ENCODE peak calls at places on chromosome 6, in five cellular contexts. J, Z, M, O and Y are unnamed samples.

GRCh38 chr6:133333852-133334251 is 92.7 kb downstream of the EYA4 start:
- DNase-seq in J (no peak), Z (no peak), O (no peak), M (no peak), Y (no peak)

GRCh38 chr6:40996591-40997247 is 42.3 kb downstream of the UNC5CL start:
- DNase-seq in M (no peak), Z (peak; percentile 69), J (no peak), O (no peak), Y (peak; percentile 11)

GRCh38 chr6:121896363-121896762 is 460.9 kb downstream of the GJA1 start:
- DNase-seq in J (no peak), O (no peak), Z (no peak), M (no peak), Y (no peak)

GRCh38 chr6:160750276-160750689 is 48.2 kb downstream of the PLG start:
- DNase-seq in M (peak; percentile 48), J (no peak), O (peak; percentile 39), Z (peak; percentile 18), Y (peak; percentile 62)

GRCh38 chr6:17624396-17624795 is 24.3 kb downstream of the FAM8A1 start:
- DNase-seq in M (no peak), O (no peak), J (no peak), Z (no peak), Y (no peak)

GRCh38 chr6:34331361-34332050 is 61.0 kb downstream of the NUDT3 start:
- DNase-seq in M (no peak), Z (no peak), O (no peak), J (no peak), Y (no peak)

GRCh38 chr6:160000280-160000704 is 31.4 kb downstream of the IGF2R start:
- DNase-seq in M (peak; percentile 62), O (no peak), J (no peak), Z (no peak), Y (no peak)

GRCh38 chr6:111804627-111805235 is 68.5 kb downstream of the FYN start:
- DNase-seq in J (no peak), O (peak; percentile 84), M (peak; percentile 80), Z (no peak), Y (no peak)

GRCh38 chr6:21958428-21958827 is 338.4 kb downstream of the PRL start:
- DNase-seq in Z (no peak), O (no peak), M (no peak), J (no peak), Y (no peak)

GRCh38 chr6:108847738-108848115 is 495 bp upstream of the ARMC2 start:
- DNase-seq in M (no peak), Z (no peak), O (no peak), J (no peak), Y (no peak)

GRCh38 chr6:114733596-114733995 is 390.8 kb upstream of the HS3ST5 start:
- DNase-seq in J (no peak), O (no peak), Z (no peak), M (no peak), Y (no peak)

GRCh38 chr6:133242761-133243590 is 1.8 kb downstream of the EYA4 start:
- DNase-seq in Z (no peak), O (no peak), M (no peak), J (peak; percentile 25), Y (peak; percentile 30)

GRCh38 chr6:120262354-120262753 is 912.8 kb upstream of the MAN1A1 start:
- DNase-seq in J (peak; percentile 45), M (no peak), Z (no peak), O (no peak), Y (no peak)

GRCh38 chr6:152821525-152821924 is 70.9 kb downstream of the VIP start:
- DNase-seq in J (no peak), O (no peak), M (no peak), Z (no peak), Y (peak; percentile 10)

GRCh38 chr6:9455794-9456193 is 959.1 kb downstream of the TFAP2A start:
- DNase-seq in Z (no peak), J (no peak), M (no peak), O (no peak), Y (no peak)

GRCh38 chr6:164097056-164097455 is 682.5 kb downstream of the QKI start:
- DNase-seq in M (no peak), J (no peak), O (no peak), Z (no peak), Y (no peak)

GRCh38 chr6:25601797-25602679 is 50.0 kb upstream of the SCGN start:
- DNase-seq in O (no peak), Z (peak; percentile 60), J (peak; percentile 49), M (peak; percentile 37), Y (peak; percentile 14)

GRCh38 chr6:151445482-151445881 is 6.4 kb downstream of the RMND1 start:
- DNase-seq in O (no peak), M (no peak), Z (no peak), J (no peak), Y (no peak)

DNA sequence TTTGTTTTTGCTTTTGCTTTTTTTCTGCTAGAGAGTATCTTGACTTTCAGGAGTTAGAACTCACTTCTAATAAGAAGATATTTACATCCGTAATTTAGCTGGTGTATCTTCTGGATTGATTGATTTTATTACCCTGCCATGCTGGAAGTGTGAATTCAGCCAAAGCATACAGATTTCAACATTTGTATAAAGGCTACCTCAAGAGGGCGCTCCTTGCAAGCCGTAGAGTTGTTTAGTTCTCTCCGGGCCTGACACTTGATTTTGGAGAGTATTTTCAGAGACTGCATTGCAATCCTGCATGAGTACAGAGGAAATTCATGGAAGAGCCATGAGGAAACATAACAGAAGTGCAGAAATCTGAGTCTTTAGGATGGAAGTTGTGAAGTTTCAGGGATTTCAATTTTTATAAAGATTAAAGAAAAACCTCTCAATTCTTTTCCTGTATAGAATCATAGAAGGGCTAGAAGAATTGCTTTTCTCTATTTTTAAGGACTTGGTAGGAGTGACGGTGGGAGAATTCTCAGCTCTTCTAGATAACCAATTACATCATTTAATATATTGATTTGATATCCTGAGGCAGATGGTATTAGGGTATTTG is 66.7 kb upstream of the TIAM2 start:
- DNase-seq in O (peak; percentile 12), M (peak; percentile 69), Z (peak; percentile 73), J (peak; percentile 62), Y (peak; percentile 81)
- TF ChIP-seq FOXM1 in O (no peak), M (no peak), Z (no peak), J (no peak), Y (no peak)

DNA sequence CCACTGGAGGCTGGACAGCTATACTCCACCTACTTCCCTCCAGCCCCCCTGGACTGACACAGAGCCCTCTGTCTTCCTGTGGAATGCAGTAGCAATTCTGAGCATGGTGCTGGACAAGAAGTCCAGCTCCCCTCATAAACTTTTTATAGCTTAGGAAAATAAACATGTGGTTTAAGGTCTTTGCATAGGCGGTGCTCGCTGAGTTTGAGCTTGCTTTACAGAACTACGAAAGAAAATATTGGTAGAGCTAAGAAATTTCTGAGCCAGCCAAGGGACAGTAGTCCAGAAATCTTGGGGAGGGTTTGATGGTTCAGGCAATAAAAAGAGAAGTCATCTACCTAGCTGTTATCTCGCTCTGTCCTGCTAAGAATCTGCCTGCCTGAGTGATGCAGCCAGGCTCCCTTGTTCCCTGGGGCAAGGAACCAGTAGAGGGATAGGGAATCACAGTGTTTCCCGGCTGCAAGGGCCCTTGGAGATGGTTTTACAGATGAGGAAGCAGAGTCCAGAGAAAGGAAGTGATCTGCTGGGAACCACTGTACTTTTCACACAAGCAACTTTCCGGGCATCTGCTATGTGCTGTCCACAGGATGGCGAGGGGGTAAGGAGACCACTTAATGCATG is 343.4 kb downstream of the CDC5L start:
- DNase-seq in J (peak; percentile 66), Z (no peak), M (no peak), O (no peak), Y (peak; percentile 63)
- TF ChIP-seq FOXM1 in J (no peak), Z (no peak), M (no peak), O (no peak), Y (no peak)

DNA sequence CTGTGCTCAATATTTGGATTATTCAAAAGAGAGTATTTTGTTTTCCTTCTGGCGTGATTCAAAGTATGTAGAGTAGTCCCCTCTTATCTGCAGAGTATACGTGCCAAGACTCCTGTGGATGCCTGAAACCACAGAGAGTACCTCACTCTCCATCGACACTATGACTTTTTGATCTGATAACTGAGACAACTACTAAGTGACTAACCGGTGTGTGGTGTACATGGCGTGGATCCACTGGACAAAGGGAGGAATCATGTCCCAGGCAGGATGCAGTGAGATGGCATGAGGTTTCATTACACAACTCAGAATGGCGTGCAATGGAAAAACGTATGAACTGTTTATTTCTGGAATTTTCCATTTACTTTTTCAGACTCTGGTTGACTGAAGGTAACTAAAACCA is 112.2 kb upstream of the PDE7B start:
- DNase-seq in Z (no peak), O (no peak), M (no peak), J (no peak), Y (no peak)
- TF ChIP-seq FOXM1 in Z (no peak), O (no peak), M (no peak), J (no peak), Y (no peak)

DNA sequence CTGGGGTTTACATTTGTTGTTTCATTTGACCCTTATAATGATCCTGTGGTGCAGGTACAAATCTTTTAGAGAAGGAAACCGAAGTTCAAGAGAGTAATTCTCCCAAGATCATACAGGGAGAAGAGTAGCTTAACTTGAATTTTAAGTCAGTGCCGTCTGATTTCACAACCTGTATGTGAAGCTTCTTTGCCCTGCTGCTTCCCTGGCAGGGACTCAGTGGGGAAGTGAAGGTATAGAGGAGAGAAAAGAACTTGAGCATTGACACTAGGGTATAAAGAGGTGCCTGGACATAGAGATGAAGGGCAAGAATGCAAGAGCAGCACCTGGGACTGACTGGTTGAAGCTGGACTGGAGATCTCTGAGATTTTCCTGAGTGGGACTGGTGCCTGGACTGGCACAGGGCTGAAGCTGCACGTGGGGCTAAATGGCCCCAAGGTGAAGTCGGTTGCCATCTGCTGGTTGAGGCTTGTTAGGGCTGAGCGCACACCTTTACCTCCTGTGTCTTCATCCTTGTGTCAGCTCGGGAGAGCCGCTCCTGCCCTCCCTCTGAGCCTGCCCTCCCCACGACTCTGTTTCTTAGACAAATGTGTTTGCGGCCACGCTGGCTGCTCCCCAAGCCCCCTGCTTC is 41.8 kb downstream of the FARS2 start:
- DNase-seq in Z (peak; percentile 73), M (peak; percentile 30), J (no peak), O (peak; percentile 41), Y (peak; percentile 52)
- TF ChIP-seq FOXM1 in Z (no peak), M (no peak), J (no peak), O (no peak), Y (no peak)